ENCODE peak calls at places on chromosomes 3 and 15, in five cellular contexts. One of them, this sample, is unnamed.

GRCh38 chr3:50264964-50265485 is 3.9 kb upstream of the SEMA3B start:
- DNase-seq in skeletal muscle cell: no peak
- DNase-seq in pancreas: no peak
- DNase-seq in Kasumi-1: no peak
- DNase-seq in T-helper 1 cell: no peak
- DNase-seq in this sample: no peak

GRCh38 chr3:4355401-4356224 is 52.4 kb downstream of the SETMAR start:
- DNase-seq in skeletal muscle cell: no peak
- DNase-seq in pancreas: peak; percentile 11
- DNase-seq in Kasumi-1: no peak
- DNase-seq in T-helper 1 cell: no peak
- DNase-seq in this sample: peak; percentile 88

GRCh38 chr3:176994876-176995781 is 202.2 kb downstream of the TBL1XR1 start:
- DNase-seq in skeletal muscle cell: no peak
- DNase-seq in pancreas: no peak
- DNase-seq in Kasumi-1: no peak
- DNase-seq in T-helper 1 cell: no peak
- DNase-seq in this sample: no peak

GRCh38 chr15:39583586-39584265 is 2.8 kb downstream of the THBS1 start:
- DNase-seq in skeletal muscle cell: no peak
- DNase-seq in pancreas: no peak
- DNase-seq in Kasumi-1: no peak
- DNase-seq in T-helper 1 cell: no peak
- DNase-seq in this sample: no peak

GRCh38 chr15:51750942-51751686 is at the start of gene TMOD2:
- DNase-seq in skeletal muscle cell: no peak
- DNase-seq in pancreas: peak; percentile 39
- DNase-seq in Kasumi-1: no peak
- DNase-seq in T-helper 1 cell: peak; percentile 24
- DNase-seq in this sample: no peak

GRCh38 chr15:33028495-33028894 is 166.0 kb downstream of the FMN1 start:
- DNase-seq in skeletal muscle cell: no peak
- DNase-seq in pancreas: no peak
- DNase-seq in Kasumi-1: no peak
- DNase-seq in T-helper 1 cell: no peak
- DNase-seq in this sample: peak; percentile 30

GRCh38 chr15:78859971-78860733 is 12.5 kb upstream of the MORF4L1 start:
- DNase-seq in skeletal muscle cell: peak; percentile 54
- DNase-seq in pancreas: peak; percentile 72
- DNase-seq in Kasumi-1: peak; percentile 86
- DNase-seq in T-helper 1 cell: peak; percentile 53
- DNase-seq in this sample: peak; percentile 92

GRCh38 chr3:16884084-16884747 is 539 bp upstream of the PLCL2 start:
- DNase-seq in skeletal muscle cell: no peak
- DNase-seq in pancreas: peak; percentile 60
- DNase-seq in Kasumi-1: peak; percentile 52
- DNase-seq in T-helper 1 cell: peak; percentile 60
- DNase-seq in this sample: peak; percentile 50

GRCh38 chr15:99425666-99426301 is 140.0 kb upstream of the MEF2A start:
- DNase-seq in skeletal muscle cell: no peak
- DNase-seq in pancreas: no peak
- DNase-seq in Kasumi-1: no peak
- DNase-seq in T-helper 1 cell: no peak
- DNase-seq in this sample: no peak

GRCh38 chr3:120142236-120142635 is 48.0 kb upstream of the GSK3B start:
- DNase-seq in skeletal muscle cell: no peak
- DNase-seq in pancreas: no peak
- DNase-seq in Kasumi-1: no peak
- DNase-seq in T-helper 1 cell: no peak
- DNase-seq in this sample: no peak

This sample was measured in OCI-M1.